ENCODE peak calls at places on chromosomes 3 and 15, in six cellular contexts. E is HCT116, U is H1, X is HepG2, G is K562, C is GM12878. D is an unnamed sample.

GRCh38 chr3:33634262-33634661 is 83.8 kb downstream of the CLASP2 start:
- DNase-seq in E (no peak), U (no peak), X (no peak), G (no peak), C (no peak), D (no peak)

GRCh38 chr15:80828796-80829195 is 49.6 kb downstream of the CEMIP start:
- DNase-seq in E (no peak), U (no peak), X (no peak), G (no peak), C (no peak), D (no peak)

GRCh38 chr3:197737319-197737649 is 580 bp upstream of the RUBCN start:
- DNase-seq in E (no peak), U (no peak), X (no peak), G (no peak), C (no peak), D (no peak)

GRCh38 chr15:84703808-84704207 is 12.1 kb downstream of the SEC11A start:
- DNase-seq in E (no peak), U (no peak), X (no peak), G (no peak), C (no peak), D (no peak)

GRCh38 chr3:163261618-163262017 is 1765.0 kb downstream of the OTOL1 start:
- DNase-seq in E (no peak), U (no peak), X (no peak), G (no peak), C (no peak), D (no peak)

GRCh38 chr3:88002448-88002847 is 56.4 kb downstream of the CGGBP1 start:
- DNase-seq in E (no peak), U (no peak), X (no peak), G (no peak), C (no peak), D (no peak)

GRCh38 chr15:47394410-47394809 is 322.9 kb upstream of the SEMA6D start:
- DNase-seq in E (no peak), U (no peak), X (no peak), G (no peak), C (no peak), D (peak)

GRCh38 chr3:78048698-78049097 is 1008.8 kb downstream of the ROBO2 start:
- DNase-seq in E (no peak), U (no peak), X (no peak), G (no peak), C (peak), D (no peak)

GRCh38 chr3:78322780-78323179 is 1282.9 kb downstream of the ROBO2 start:
- DNase-seq in E (no peak), U (peak), X (no peak), G (no peak), C (peak), D (peak)

GRCh38 chr3:193335031-193335430 is 43.5 kb downstream of the ATP13A5 start:
- DNase-seq in E (no peak), U (no peak), X (no peak), G (no peak), C (no peak), D (no peak)

GRCh38 chr15:41180206-41180789 is 50.3 kb downstream of the EXD1 start:
- DNase-seq in E (no peak), U (no peak), X (no peak), G (no peak), C (no peak), D (no peak)

GRCh38 chr3:9452417-9452816 is 55.0 kb downstream of the SETD5 start:
- DNase-seq in E (no peak), U (no peak), X (no peak), G (no peak), C (no peak), D (no peak)

GRCh38 chr15:100918690-100919480 is at the start of gene LRRK1:
- DNase-seq in E (no peak), U (no peak), X (no peak), G (peak), C (no peak), D (no peak)

GRCh38 chr15:100918034-100918689 is 995 bp upstream of the LRRK1 start:
- DNase-seq in E (peak), U (no peak), X (peak), G (peak), C (no peak), D (peak)

GRCh38 chr15:100920516-100921135 is 1.5 kb downstream of the LRRK1 start:
- DNase-seq in E (no peak), U (no peak), X (no peak), G (no peak), C (no peak), D (no peak)

GRCh38 chr15:100922192-100923040 is 3.3 kb downstream of the LRRK1 start:
- DNase-seq in E (no peak), U (no peak), X (no peak), G (no peak), C (no peak), D (no peak)

DNA sequence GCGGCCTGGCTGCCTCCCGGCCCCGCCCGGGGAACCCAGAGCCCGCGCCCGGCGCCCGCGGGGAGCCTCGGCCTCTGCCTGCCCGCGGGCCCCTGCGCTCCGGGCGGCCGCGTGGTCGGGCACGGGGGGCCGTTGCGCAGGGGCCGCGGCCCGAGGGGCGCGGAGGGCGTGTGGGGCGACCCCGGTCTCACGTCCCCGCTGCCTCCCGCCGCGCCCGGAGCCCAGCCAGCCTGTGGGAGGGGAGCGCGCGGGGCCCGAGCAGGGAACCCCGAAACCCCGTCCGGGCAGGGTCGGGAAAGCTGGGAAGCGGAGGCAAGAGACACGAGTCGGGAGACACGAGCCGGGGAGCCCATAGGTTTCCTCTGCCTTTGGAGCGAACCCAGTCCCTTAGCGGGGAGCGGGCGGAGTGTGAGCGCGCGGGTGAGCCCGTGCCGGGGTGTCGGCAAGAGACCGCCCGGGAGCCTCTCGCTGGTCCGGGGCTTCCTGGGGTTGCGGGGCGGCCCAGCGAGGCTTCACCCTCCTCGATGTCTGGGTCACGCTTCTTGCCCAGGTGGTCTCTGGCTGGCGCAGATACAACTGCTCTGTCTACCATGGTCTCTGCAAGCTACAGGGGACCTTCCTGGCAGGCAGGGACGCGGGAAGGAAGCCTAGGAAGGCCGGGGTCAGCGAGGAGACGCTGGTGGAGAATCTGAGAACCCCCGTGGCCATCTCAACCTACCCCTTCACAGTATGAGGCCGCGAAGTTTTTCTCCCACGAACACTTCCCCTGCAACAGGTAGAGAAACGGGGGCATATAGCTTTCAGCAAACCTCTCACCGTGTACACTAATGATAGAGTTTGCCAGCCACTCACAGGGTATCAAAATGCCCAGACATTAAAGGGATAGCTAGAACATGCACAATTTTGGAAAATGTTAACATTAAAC is 586 bp downstream of the LRRK1 start:
- DNase-seq in E (no peak), U (no peak), X (no peak), G (peak), C (no peak), D (no peak)
- TF ChIP-seq ZNF274 in E (no peak), U (no peak), X (no peak), G (no peak), C (no peak), D (no peak)

DNA sequence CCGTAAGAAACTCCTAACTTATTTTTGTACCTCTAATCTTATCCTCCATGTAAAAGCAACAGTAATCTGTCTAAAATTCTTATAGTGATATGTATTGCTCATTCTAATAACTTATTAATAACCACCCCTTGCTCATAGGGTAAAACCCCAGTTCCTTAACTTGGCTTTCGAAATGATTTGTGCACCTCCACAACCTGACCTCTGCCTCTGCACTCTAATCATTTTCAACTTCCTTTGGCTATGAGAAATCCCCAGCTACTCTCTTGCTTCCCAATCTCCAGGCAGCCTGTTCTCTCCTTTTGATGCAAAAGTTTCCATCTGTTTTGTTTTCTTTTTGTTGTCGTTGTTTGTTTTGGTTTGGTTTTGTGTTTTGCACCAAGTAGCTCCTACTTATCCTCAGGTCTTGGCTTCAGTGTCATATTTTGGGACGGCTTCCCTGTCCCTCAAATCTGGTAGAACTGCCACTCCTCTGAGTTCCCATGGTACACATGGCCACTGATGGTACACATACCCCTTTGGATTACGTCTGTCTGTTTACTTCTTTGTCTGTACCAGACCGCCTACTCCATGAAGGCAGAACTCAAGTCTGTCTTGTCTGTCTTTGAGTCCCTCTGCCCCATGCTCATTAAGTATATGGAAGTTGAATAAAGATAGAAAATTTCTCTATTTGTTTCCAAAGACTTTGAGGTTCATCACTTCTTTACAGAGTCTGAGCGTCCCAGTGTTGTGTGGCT is 105.6 kb upstream of the TGFBR2 start:
- DNase-seq in E (no peak), U (no peak), X (no peak), G (no peak), C (peak), D (no peak)
- H3K9ac ChIP-seq in E (no peak), U (no peak), X (no peak), G (no peak), C (no peak), D (no peak)

DNA sequence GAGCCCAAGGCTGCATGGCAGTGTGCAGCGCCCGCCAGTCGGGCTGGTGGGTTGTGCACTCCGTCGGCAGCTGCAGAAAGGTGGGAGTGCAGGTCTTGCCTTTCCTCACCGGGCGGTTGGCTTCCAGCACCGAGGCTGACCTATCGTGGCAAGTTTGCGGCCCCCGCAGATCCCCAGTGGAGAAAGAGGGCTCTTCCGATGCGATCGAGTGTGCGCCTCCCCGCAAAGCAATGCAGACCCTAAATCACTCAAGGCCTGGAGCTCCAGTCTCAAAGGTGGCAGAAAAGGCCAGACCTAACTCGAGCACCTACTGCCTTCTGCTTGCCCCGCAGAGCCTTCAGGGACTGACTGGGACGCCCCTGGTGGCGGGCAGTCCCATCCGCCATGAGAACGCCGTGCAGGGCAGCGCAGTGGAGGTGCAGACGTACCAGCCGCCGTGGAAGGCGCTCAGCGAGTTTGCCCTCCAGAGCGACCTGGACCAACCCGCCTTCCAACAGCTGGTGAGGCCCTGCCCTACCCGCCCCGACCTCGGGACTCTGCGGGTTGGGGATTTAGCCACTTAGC is 4.3 kb downstream of the ISL2 start:
- DNase-seq in E (no peak), U (no peak), X (no peak), G (no peak), C (no peak), D (no peak)
- H3K4me3 ChIP-seq in E (no peak), U (peak), X (no peak), G (no peak), C (peak), D (peak)

DNA sequence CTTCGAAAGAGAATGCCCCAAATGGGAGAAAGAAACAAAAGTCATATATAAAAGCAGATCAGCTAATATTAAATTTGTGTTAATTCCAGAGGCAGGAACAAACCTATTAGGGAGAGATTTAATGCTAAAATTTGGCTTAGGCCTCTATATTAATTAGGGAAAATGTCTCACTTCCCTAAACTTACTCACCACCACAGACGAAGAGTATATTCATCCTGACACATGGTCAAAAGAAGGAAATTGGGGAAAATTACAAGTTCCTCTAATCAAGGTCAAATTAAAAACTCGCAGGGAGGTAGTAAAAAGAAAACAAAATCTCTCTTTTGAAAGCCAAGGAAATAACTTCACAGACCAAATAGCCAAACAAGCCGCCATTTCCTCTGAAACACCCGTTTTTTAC is 32.2 kb downstream of the GRM2 start:
- DNase-seq in E (no peak), U (no peak), X (no peak), G (no peak), C (no peak), D (no peak)
- TF ChIP-seq ZNF274 in E (no peak), U (no peak), X (no peak), G (no peak), C (no peak), D (no peak)

DNA sequence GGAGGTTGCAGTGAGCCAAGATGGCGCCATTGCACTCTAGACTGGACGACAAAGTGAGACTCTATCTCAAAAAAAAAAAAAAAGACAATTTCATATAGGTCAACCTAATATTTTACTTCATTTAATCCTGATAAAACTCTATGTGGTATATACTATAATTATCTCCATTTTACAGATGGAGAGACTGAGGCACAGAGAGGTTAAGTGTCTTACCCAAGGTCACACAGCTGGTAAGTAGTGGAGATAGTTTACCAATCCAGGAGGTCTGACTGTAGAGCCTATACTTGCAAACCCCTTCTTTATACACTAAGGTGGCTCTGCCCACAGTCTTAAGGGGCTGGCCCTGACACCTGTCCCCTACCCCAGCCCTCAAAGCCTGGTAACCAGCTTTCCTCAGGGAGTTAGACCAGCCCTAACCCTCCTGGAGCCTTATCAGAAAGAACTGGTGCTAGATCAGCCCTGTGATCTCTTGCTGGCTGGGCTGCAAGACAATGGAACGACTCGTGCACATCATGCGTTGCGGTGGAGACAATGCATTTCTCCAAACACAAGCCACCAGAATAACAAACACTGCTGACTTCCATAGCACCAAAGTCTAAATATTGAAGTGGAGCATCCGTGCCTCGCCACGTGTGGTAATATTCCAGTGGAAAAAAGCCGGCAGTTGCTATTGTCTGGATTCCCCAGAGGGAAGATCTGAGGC is 60.0 kb upstream of the SMAD3 start:
- DNase-seq in E (no peak), U (no peak), X (no peak), G (no peak), C (no peak), D (no peak)
- H3K9ac ChIP-seq in E (no peak), U (no peak), X (no peak), G (no peak), C (no peak), D (no peak)

GRCh38 chr3:172352786-172353185 is 95.5 kb downstream of the GHSR start:
- DNase-seq in E (no peak), U (no peak), X (no peak), G (no peak), C (no peak), D (no peak)

GRCh38 chr3:172354931-172355499 is 93.2 kb downstream of the GHSR start:
- DNase-seq in E (no peak), U (no peak), X (no peak), G (no peak), C (no peak), D (no peak)

GRCh38 chr3:172356427-172356826 is 91.8 kb downstream of the GHSR start:
- DNase-seq in E (no peak), U (no peak), X (no peak), G (no peak), C (no peak), D (no peak)

GRCh38 chr3:172357850-172358754 is 90.2 kb downstream of the GHSR start:
- DNase-seq in E (no peak), U (no peak), X (no peak), G (no peak), C (no peak), D (no peak)

GRCh38 chr3:172355836-172356235 is 92.4 kb downstream of the GHSR start:
- DNase-seq in E (peak), U (no peak), X (no peak), G (no peak), C (no peak), D (no peak)
- H3K4me3 ChIP-seq in E (no peak), U (no peak), X (no peak), G (no peak), C (no peak), D (no peak)